ENCODE peak calls at places on chromosome 6, in eight cellular contexts. M, I, B, G, C, F, N and D are unnamed samples.

GRCh38 chr6:8131265-8131897 is 29.0 kb upstream of the EEF1E1 start:
- DNase-seq in M (no peak), I (peak; percentile 23), B (peak; percentile 39), G (no peak), C (peak; percentile 76), F (no peak), N (peak; percentile 42), D (no peak)

GRCh38 chr6:119764927-119765681 is 415.5 kb upstream of the MAN1A1 start:
- DNase-seq in M (no peak), I (no peak), B (no peak), G (no peak), C (no peak), F (no peak), N (no peak), D (no peak)

GRCh38 chr6:136719280-136720044 is 72.8 kb downstream of the MAP3K5 start:
- DNase-seq in M (no peak), I (no peak), B (no peak), G (no peak), C (no peak), F (no peak), N (no peak), D (no peak)

GRCh38 chr6:33702345-33702977 is 9.0 kb downstream of the UQCC2 start:
- DNase-seq in M (no peak), I (no peak), B (peak; percentile 43), G (no peak), C (peak; percentile 69), F (no peak), N (peak; percentile 51), D (no peak)

GRCh38 chr6:170438402-170438753 is 114.7 kb downstream of the PSMB1 start:
- DNase-seq in M (no peak), I (peak; percentile 97), B (peak; percentile 84), G (peak; percentile 74), C (peak; percentile 97), F (peak; percentile 80), N (peak; percentile 100), D (no peak)

GRCh38 chr6:133814797-133815196 is 74.1 kb upstream of the TCF21 start:
- DNase-seq in M (no peak), I (no peak), B (no peak), G (no peak), C (peak; percentile 78), F (peak; percentile 28), N (peak; percentile 66), D (no peak)

GRCh38 chr6:39821014-39821738 is 29.0 kb downstream of the DAAM2 start:
- DNase-seq in M (no peak), I (no peak), B (no peak), G (no peak), C (peak; percentile 40), F (peak; percentile 31), N (no peak), D (no peak)

GRCh38 chr6:132666118-132666517 is 7.1 kb upstream of the TAAR1 start:
- DNase-seq in M (no peak), I (no peak), B (no peak), G (no peak), C (no peak), F (no peak), N (no peak), D (no peak)

GRCh38 chr6:72524011-72524645 is 97.7 kb upstream of the KCNQ5 start:
- DNase-seq in M (no peak), I (peak; percentile 45), B (no peak), G (no peak), C (no peak), F (no peak), N (no peak), D (no peak)

GRCh38 chr6:44237813-44238433 is 9.0 kb upstream of the HSP90AB1 start:
- DNase-seq in M (peak; percentile 88), I (no peak), B (peak; percentile 85), G (peak; percentile 90), C (peak; percentile 73), F (peak; percentile 85), N (peak; percentile 58), D (peak; percentile 85)

GRCh38 chr6:44084231-44085014 is 42.8 kb downstream of the MRPL14 start:
- DNase-seq in M (no peak), I (peak; percentile 72), B (no peak), G (no peak), C (peak; percentile 37), F (no peak), N (no peak), D (no peak)

GRCh38 chr6:127879685-127880084 is 21.2 kb downstream of the THEMIS start:
- DNase-seq in M (no peak), I (no peak), B (no peak), G (no peak), C (peak; percentile 42), F (no peak), N (peak; percentile 49), D (no peak)

GRCh38 chr6:120681204-120681603 is 653.1 kb downstream of the TBC1D32 start:
- DNase-seq in M (no peak), I (no peak), B (no peak), G (no peak), C (peak; percentile 1), F (no peak), N (no peak), D (no peak)

GRCh38 chr6:87722831-87723726 is 21.0 kb upstream of the AKIRIN2 start:
- DNase-seq in M (peak; percentile 87), I (peak; percentile 96), B (peak; percentile 41), G (peak; percentile 87), C (peak; percentile 95), F (no peak), N (peak; percentile 97), D (peak; percentile 65)

GRCh38 chr6:137589067-137589848 is 95.1 kb upstream of the OLIG3 start:
- DNase-seq in M (no peak), I (peak; percentile 11), B (no peak), G (no peak), C (peak; percentile 57), F (no peak), N (peak; percentile 35), D (peak; percentile 25)

GRCh38 chr6:110448846-110449544 is 27.4 kb downstream of the SLC22A16 start:
- DNase-seq in M (no peak), I (no peak), B (no peak), G (no peak), C (no peak), F (no peak), N (no peak), D (no peak)

GRCh38 chr6:133919362-133919761 is 30.4 kb downstream of the TCF21 start:
- DNase-seq in M (no peak), I (no peak), B (no peak), G (no peak), C (no peak), F (no peak), N (no peak), D (no peak)

GRCh38 chr6:39228992-39229767 is at the start of gene KCNK5:
- DNase-seq in M (peak; percentile 96), I (peak; percentile 25), B (peak; percentile 90), G (peak; percentile 79), C (peak; percentile 67), F (peak; percentile 46), N (peak; percentile 20), D (no peak)

GRCh38 chr6:24643925-24644324 is 2.1 kb downstream of the KIAA0319 start:
- DNase-seq in M (no peak), I (no peak), B (no peak), G (no peak), C (no peak), F (no peak), N (no peak), D (no peak)

GRCh38 chr6:108947114-108947854 is 99.1 kb downstream of the ARMC2 start:
- DNase-seq in M (no peak), I (peak; percentile 84), B (no peak), G (no peak), C (peak; percentile 88), F (no peak), N (peak; percentile 70), D (no peak)

DNA sequence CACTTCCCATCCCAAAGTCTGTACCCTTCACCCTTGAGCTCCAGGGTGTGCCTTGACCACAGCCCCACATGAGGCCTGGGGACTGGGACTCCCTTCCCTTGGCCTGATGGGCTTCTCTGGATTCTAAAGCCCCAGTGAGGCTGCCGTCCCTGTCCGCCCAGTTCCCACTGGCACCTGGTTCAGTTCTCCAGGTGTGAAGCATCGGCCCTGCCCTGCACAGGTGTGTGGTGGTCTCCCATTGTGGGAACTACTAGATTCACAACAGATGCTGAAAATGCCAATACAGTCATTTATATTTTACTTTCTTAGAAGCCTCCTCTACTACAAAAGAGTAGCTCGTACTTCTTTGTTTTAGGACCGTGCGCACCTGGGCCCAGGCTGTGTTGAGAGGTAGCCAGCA is 72.8 kb downstream of the TTLL2 start:
- DNase-seq in M (no peak), I (no peak), B (no peak), G (no peak), C (no peak), F (no peak), N (no peak), D (no peak)
- H3K9me3 ChIP-seq in M (no peaks in the 10 kb centered on the region), I (no peaks in the 10 kb centered on the region), B (no peaks in the 10 kb centered on the region), G (no peaks in the 10 kb centered on the region), C (no peaks in the 10 kb centered on the region), F (no peaks in the 10 kb centered on the region), N (no peaks in the 10 kb centered on the region), D (no peaks in the 10 kb centered on the region)

GRCh38 chr6:80404889-80405288 is 298.4 kb downstream of the BCKDHB start:
- DNase-seq in M (no peak), I (no peak), B (no peak), G (no peak), C (no peak), F (no peak), N (no peak), D (no peak)
- H3K9me3 ChIP-seq in M (no peaks in the 10 kb centered on the region), I (no peaks in the 10 kb centered on the region), B (no peaks in the 10 kb centered on the region), G (no peaks in the 10 kb centered on the region), C (no peaks in the 10 kb centered on the region), F (no peaks in the 10 kb centered on the region), N (no peaks in the 10 kb centered on the region), D (no peaks in the 10 kb centered on the region)

DNA sequence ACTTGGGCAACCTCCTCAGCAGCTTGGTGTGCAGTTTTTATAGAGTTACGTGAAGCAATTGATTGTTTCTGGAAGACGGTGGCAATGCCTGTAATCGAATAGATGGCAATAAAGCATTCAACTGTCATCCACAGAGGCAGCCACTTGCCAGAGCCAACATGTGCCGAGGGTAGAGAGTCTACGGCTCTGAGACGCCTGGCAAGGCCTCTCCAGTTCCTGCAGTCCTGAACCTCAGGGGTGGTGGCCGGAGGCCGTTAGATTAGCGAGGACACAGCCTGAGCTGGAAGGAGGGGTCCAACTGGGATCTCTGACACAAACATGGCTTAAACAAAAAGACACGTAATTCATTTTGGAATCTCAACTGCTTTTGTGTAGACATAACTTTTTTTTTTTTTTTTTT is 775 bp upstream of the TTLL2 start:
- DNase-seq in M (no peak), I (no peak), B (no peak), G (no peak), C (no peak), F (no peak), N (no peak), D (no peak)
- H3K9me3 ChIP-seq in M (no peaks in the 10 kb centered on the region), I (no peaks in the 10 kb centered on the region), B (no peaks in the 10 kb centered on the region), G (no peaks in the 10 kb centered on the region), C (no peaks in the 10 kb centered on the region), F (no peaks in the 10 kb centered on the region), N (no peaks in the 10 kb centered on the region), D (no peaks in the 10 kb centered on the region)

DNA sequence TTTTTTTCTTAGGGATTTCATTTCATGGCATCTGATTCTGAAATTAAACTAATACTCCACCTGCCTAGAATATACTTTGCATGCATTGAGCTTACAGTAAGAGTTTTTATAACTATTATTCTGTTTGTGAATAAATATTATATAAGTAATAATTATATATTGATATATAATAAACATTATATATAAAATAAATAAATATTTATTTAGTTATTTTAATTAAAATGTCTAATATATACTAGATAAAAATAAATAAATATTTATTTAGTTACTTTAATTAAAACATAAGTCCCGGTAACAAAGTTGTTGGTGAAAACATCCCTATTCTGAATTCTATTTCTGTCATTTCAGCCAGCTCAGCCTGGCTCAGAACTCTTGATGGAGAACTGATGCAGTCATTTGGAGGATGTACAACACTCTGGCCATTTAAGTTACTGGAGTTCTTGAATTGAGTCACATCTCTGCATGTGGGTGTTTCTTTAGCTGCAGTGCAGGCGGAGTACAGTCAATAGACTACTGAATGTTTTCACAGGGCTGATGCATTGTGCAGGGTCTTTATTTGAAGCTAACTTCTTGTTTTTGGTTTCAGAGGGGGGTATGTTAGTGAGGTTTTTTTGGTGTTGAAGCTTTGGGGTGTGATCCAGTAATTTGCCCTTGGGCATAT is 508.9 kb upstream of the ADGRB3 start:
- DNase-seq in M (no peak), I (no peak), B (no peak), G (no peak), C (no peak), F (no peak), N (no peak), D (no peak)
- H3K9me3 ChIP-seq in M (no peaks in the 10 kb centered on the region), I (no peaks in the 10 kb centered on the region), B (no peaks in the 10 kb centered on the region), G (no peaks in the 10 kb centered on the region), C (no peaks in the 10 kb centered on the region), F (no peaks in the 10 kb centered on the region), N (no peaks in the 10 kb centered on the region), D (peaks cover 20% of the 10 kb centered on the region)